ENCODE peak calls at places on chromosomes 5 and 9, in five cellular contexts. L is ecto neural progenitor cell, F is left cardiac atrium, M is HEK293T, Y is activated T-helper 1 cell treated with Interleukin-2 at 50 U/mL for 16 hours. W is an unnamed sample.

GRCh38 chr5:116573617-116574431 is 799 bp downstream of the SEMA6A start:
- DNase-seq in F (peak; percentile 35), Y (no peak), L (peak; percentile 73), M (peak; percentile 24), W (no peak)

GRCh38 chr9:8660383-8660782 is 860.8 kb upstream of the DMAC1 start:
- DNase-seq in M (no peak), F (peak; percentile 45), Y (no peak), L (no peak), W (no peak)

GRCh38 chr9:5557606-5558587 is 47.6 kb downstream of the PDCD1LG2 start:
- DNase-seq in M (no peak), Y (peak; percentile 22), F (peak; percentile 23), L (no peak), W (no peak)

GRCh38 chr5:170293273-170293672 is 4.3 kb downstream of the LCP2 start:
- DNase-seq in Y (no peak), M (no peak), L (no peak), F (no peak), W (no peak)

GRCh38 chr5:171926311-171926710 is 80.1 kb downstream of the FBXW11 start:
- DNase-seq in L (no peak), Y (no peak), F (no peak), M (no peak), W (no peak)

GRCh38 chr5:171405615-171406014 is 13.8 kb upstream of the FGF18 start:
- DNase-seq in M (peak; percentile 23), L (no peak), F (no peak), Y (no peak), W (no peak)

GRCh38 chr5:317086-317811 is 4.3 kb upstream of the AHRR start:
- DNase-seq in Y (no peak), M (peak; percentile 86), L (peak; percentile 86), F (no peak), W (no peak)

GRCh38 chr9:71863652-71864051 is 47.3 kb downstream of the ABHD17B start:
- DNase-seq in F (no peak), Y (no peak), M (no peak), L (no peak), W (no peak)

GRCh38 chr5:125311743-125312142 is 565.3 kb upstream of the ZNF608 start:
- DNase-seq in M (no peak), F (no peak), Y (no peak), L (no peak), W (no peak)

GRCh38 chr9:69370430-69370829 is 45.4 kb downstream of the ENTREP1 start:
- DNase-seq in M (no peak), F (no peak), Y (no peak), L (no peak), W (no peak)

GRCh38 chr5:92402045-92402444 is 1018.9 kb upstream of the ARRDC3 start:
- DNase-seq in M (no peak), L (no peak), Y (no peak), F (no peak), W (no peak)

GRCh38 chr9:111662851-111663823 is 1.7 kb downstream of the GNG10 start:
- DNase-seq in F (no peak), Y (no peak), M (no peak), L (peak; percentile 50), W (no peak)

GRCh38 chr5:64074533-64074932 is 91.1 kb upstream of the RNF180 start:
- DNase-seq in L (no peak), Y (no peak), F (no peak), M (peak; percentile 45), W (no peak)

GRCh38 chr5:72955143-72955767 is 586 bp upstream of the FCHO2 start:
- DNase-seq in L (peak; percentile 82), M (peak; percentile 36), Y (no peak), F (peak; percentile 91), W (no peak)

GRCh38 chr9:81595887-81596558 is 93.3 kb downstream of the TLE1 start:
- DNase-seq in F (no peak), M (no peak), L (no peak), Y (no peak), W (no peak)

GRCh38 chr5:94072116-94072515 is 330.7 kb upstream of the POU5F2 start:
- DNase-seq in L (no peak), Y (no peak), F (no peak), M (no peak), W (no peak)

GRCh38 chr5:2603176-2603575 is 148.3 kb downstream of the IRX2 start:
- DNase-seq in Y (no peak), L (no peak), F (no peak), M (no peak), W (no peak)

GRCh38 chr9:16627967-16628366 is 242.5 kb downstream of the BNC2 start:
- DNase-seq in L (no peak), F (peak; percentile 48), M (no peak), Y (no peak), W (no peak)

GRCh38 chr5:17105744-17106450 is 111.5 kb upstream of the BASP1 start:
- DNase-seq in M (no peak), F (peak; percentile 49), L (no peak), Y (no peak), W (no peak)

GRCh38 chr5:77937015-77937908 is 161.1 kb upstream of the TBCA start:
- DNase-seq in M (no peak), F (no peak), L (no peak), Y (no peak), W (no peak)

GRCh38 chr5:132283423-132284043 is 10.7 kb upstream of the SLC22A4 start:
- DNase-seq in F (no peak), L (no peak), M (peak; percentile 59), Y (no peak), W (no peak)

GRCh38 chr5:71483355-71483754 is 27.9 kb downstream of the BDP1 start:
- DNase-seq in L (no peak), Y (no peak), F (no peak), M (no peak), W (no peak)

GRCh38 chr5:153135416-153135815 is 355.1 kb upstream of the GRIA1 start:
- DNase-seq in L (no peak), Y (no peak), M (no peak), F (no peak), W (no peak)

GRCh38 chr5:34026089-34026761 is 16.8 kb downstream of the C1QTNF3 start:
- DNase-seq in L (no peak), F (no peak), Y (no peak), M (no peak), W (no peak)

GRCh38 chr9:116039893-116040292 is 113.7 kb upstream of the PAPPA start:
- DNase-seq in Y (no peak), M (no peak), L (no peak), F (no peak), W (no peak)

GRCh38 chr5:14489643-14490042 is 91.9 kb upstream of the OTULINL start:
- DNase-seq in Y (no peak), M (no peak), L (no peak), F (no peak), W (no peak)

GRCh38 chr5:159133041-159133741 is 33.5 kb upstream of the EBF1 start:
- DNase-seq in L (no peak), F (no peak), M (peak; percentile 59), Y (no peak), W (no peak)

GRCh38 chr5:52457808-52458207 is 329.9 kb upstream of the ITGA1 start:
- DNase-seq in Y (no peak), F (no peak), M (peak; percentile 14), L (no peak), W (no peak)

GRCh38 chr9:119453490-119453911 is 84.3 kb upstream of the BRINP1 start:
- DNase-seq in F (no peak), Y (no peak), M (no peak), L (no peak), W (no peak)

GRCh38 chr9:97710356-97711222 is 13.4 kb upstream of the XPA start:
- DNase-seq in Y (no peak), L (peak; percentile 65), F (peak; percentile 44), M (peak; percentile 83), W (no peak)

W was measured in coronary artery.